ENCODE peak calls at places on chromosomes 11 and 22, in six cellular contexts. V is heart right ventricle, R is A549, B is gastroesophageal sphincter, H is lower lobe of right lung, F is Right ventricle myocardium superior. A is an unnamed sample.

GRCh38 chr22:38097557-38098409 is 12.7 kb downstream of the BAIAP2L2 start:
- ATAC-seq in H (peak; percentile 21), B (no peak), F (no peak), R (no peak), V (peak; percentile 21), A (peak; percentile 32)

GRCh38 chr11:66567787-66568123 is 651 bp downstream of the CTSF start:
- ATAC-seq in F (no peak), V (no peak), R (peak; percentile 8), B (no peak), H (peak; percentile 5), A (peak; percentile 7)

GRCh38 chr22:49999901-50000586 is 12.5 kb downstream of the IL17REL start:
- ATAC-seq in R (no peak), V (no peak), B (no peak), F (no peak), H (peak; percentile 18), A (peak; percentile 2)

GRCh38 chr11:69934861-69935494 is 115.8 kb upstream of the FGF3 start:
- ATAC-seq in F (no peak), H (no peak), R (no peak), B (no peak), V (no peak), A (no peak)

GRCh38 chr11:120431633-120432032 is 79.9 kb upstream of the GRIK4 start:
- ATAC-seq in F (peak; percentile 55), R (peak; percentile 99), H (peak; percentile 54), V (peak; percentile 79), B (peak; percentile 66), A (peak; percentile 64)

GRCh38 chr11:12854297-12854661 is 154.8 kb upstream of the RASSF10 start:
- ATAC-seq in R (peak; percentile 47), V (no peak), F (peak; percentile 4), B (no peak), H (peak; percentile 35), A (peak; percentile 59)

GRCh38 chr22:49297871-49298721 is 529.6 kb downstream of the BRD1 start:
- ATAC-seq in F (no peak), H (no peak), R (no peak), V (no peak), B (no peak), A (no peak)

GRCh38 chr11:75301602-75302345 is 49.7 kb downstream of the ARRB1 start:
- ATAC-seq in R (peak; percentile 37), B (peak; percentile 17), V (peak; percentile 78), H (peak; percentile 86), F (peak; percentile 94), A (no peak)

GRCh38 chr22:31199187-31199586 is 12.9 kb upstream of the LIMK2 start:
- ATAC-seq in V (no peak), B (no peak), H (peak; percentile 63), F (no peak), R (no peak), A (no peak)

GRCh38 chr11:36354221-36355003 is 58.3 kb downstream of the PRR5L start:
- ATAC-seq in R (peak; percentile 61), F (no peak), H (no peak), B (no peak), V (no peak), A (no peak)

GRCh38 chr11:25587496-25587895 is 744.4 kb upstream of the ANO3 start:
- ATAC-seq in F (no peak), H (no peak), R (no peak), V (no peak), B (no peak), A (no peak)

GRCh38 chr11:75498556-75499255 is 27.0 kb downstream of the GDPD5 start:
- ATAC-seq in R (peak; percentile 42), B (no peak), V (no peak), H (no peak), F (no peak), A (no peak)

GRCh38 chr11:120122921-120123683 is 14.8 kb downstream of the TRIM29 start:
- ATAC-seq in F (no peak), V (no peak), B (no peak), H (no peak), R (no peak), A (peak; percentile 1)

GRCh38 chr11:129067454-129067853 is 124.7 kb downstream of the ARHGAP32 start:
- ATAC-seq in F (no peak), B (no peak), R (no peak), H (no peak), V (no peak), A (no peak)